ENCODE peak calls at places on chromosomes 3 and 15, in eight cellular contexts. H, E, V, J, Z, N, A and W are unnamed samples.

GRCh38 chr3:185711255-185711870 is 113.5 kb downstream of the IGF2BP2 start:
- DNase-seq in H (no peak), E (peak; percentile 59), V (no peak), J (no peak), Z (no peak), N (peak; percentile 48), A (no peak), W (no peak)

GRCh38 chr15:28911295-28911979 is 25.7 kb downstream of the APBA2 start:
- DNase-seq in H (no peak), E (no peak), V (no peak), J (no peak), Z (no peak), N (no peak), A (no peak), W (no peak)

GRCh38 chr15:98751767-98752166 is 103.4 kb downstream of the IGF1R start:
- DNase-seq in H (no peak), E (no peak), V (no peak), J (no peak), Z (no peak), N (no peak), A (no peak), W (no peak)

GRCh38 chr15:97993310-97993738 is 32.8 kb downstream of the ARRDC4 start:
- DNase-seq in H (peak; percentile 40), E (no peak), V (no peak), J (no peak), Z (no peak), N (peak; percentile 58), A (no peak), W (no peak)

GRCh38 chr15:25170113-25170731 is 215.4 kb downstream of the SNRPN start:
- DNase-seq in H (peak; percentile 7), E (no peak), V (no peak), J (no peak), Z (no peak), N (no peak), A (peak; percentile 46), W (no peak)

GRCh38 chr15:65954289-65954741 is 85.0 kb downstream of the RAB11A start:
- DNase-seq in H (no peak), E (peak; percentile 18), V (no peak), J (peak; percentile 35), Z (no peak), N (peak; percentile 24), A (no peak), W (no peak)

GRCh38 chr15:72231847-72232461 is 964 bp upstream of the PKM start:
- DNase-seq in H (peak; percentile 86), E (peak; percentile 82), V (peak; percentile 43), J (peak; percentile 83), Z (no peak), N (peak; percentile 78), A (peak; percentile 82), W (peak; percentile 39)

GRCh38 chr3:127019449-127019848 is 36.5 kb downstream of the PLXNA1 start:
- DNase-seq in H (no peak), E (peak; percentile 45), V (no peak), J (no peak), Z (no peak), N (no peak), A (no peak), W (no peak)

GRCh38 chr3:169354774-169355501 is 308.6 kb downstream of the MECOM start:
- DNase-seq in H (no peak), E (no peak), V (no peak), J (no peak), Z (no peak), N (peak; percentile 70), A (no peak), W (no peak)

GRCh38 chr15:58346361-58346760 is 85.4 kb upstream of the LIPC start:
- DNase-seq in H (no peak), E (no peak), V (no peak), J (peak; percentile 75), Z (no peak), N (no peak), A (no peak), W (no peak)

GRCh38 chr15:72176155-72176554 is 21.4 kb downstream of the GRAMD2A start:
- DNase-seq in H (no peak), E (no peak), V (no peak), J (no peak), Z (no peak), N (no peak), A (no peak), W (no peak)

GRCh38 chr15:76012021-76012551 is at the start of gene NRG4:
- DNase-seq in H (peak; percentile 54), E (peak; percentile 6), V (no peak), J (peak; percentile 71), Z (no peak), N (peak; percentile 17), A (no peak), W (no peak)

GRCh38 chr3:172223870-172224269 is 184.5 kb downstream of the FNDC3B start:
- DNase-seq in H (no peak), E (peak; percentile 24), V (no peak), J (no peak), Z (no peak), N (no peak), A (no peak), W (no peak)

GRCh38 chr3:122985539-122985938 is 42.0 kb downstream of the SEMA5B start:
- DNase-seq in H (no peak), E (no peak), V (no peak), J (no peak), Z (no peak), N (no peak), A (no peak), W (no peak)

GRCh38 chr3:171227828-171228227 is 201.3 kb upstream of the SLC2A2 start:
- DNase-seq in H (no peak), E (no peak), V (no peak), J (no peak), Z (no peak), N (no peak), A (no peak), W (no peak)

GRCh38 chr3:73365756-73366397 is 258.9 kb downstream of the PDZRN3 start:
- DNase-seq in H (peak; percentile 76), E (peak; percentile 71), V (peak; percentile 87), J (no peak), Z (no peak), N (no peak), A (peak; percentile 90), W (peak; percentile 62)

GRCh38 chr3:171685116-171685895 is 125.0 kb downstream of the PLD1 start:
- DNase-seq in H (no peak), E (peak; percentile 42), V (no peak), J (no peak), Z (no peak), N (no peak), A (no peak), W (no peak)

GRCh38 chr3:64109438-64109837 is 86.1 kb upstream of the PSMD6 start:
- DNase-seq in H (no peak), E (no peak), V (no peak), J (peak; percentile 9), Z (no peak), N (no peak), A (no peak), W (no peak)

GRCh38 chr3:151203053-151203420 is at the start of gene GPR171:
- DNase-seq in H (no peak), E (no peak), V (no peak), J (no peak), Z (no peak), N (no peak), A (no peak), W (no peak)

GRCh38 chr15:85620321-85621044 is 174.2 kb downstream of the KLHL25 start:
- DNase-seq in H (peak; percentile 41), E (peak; percentile 73), V (peak; percentile 59), J (no peak), Z (peak; percentile 32), N (peak; percentile 54), A (peak; percentile 73), W (no peak)

GRCh38 chr3:177037241-177037640 is 160.0 kb downstream of the TBL1XR1 start:
- DNase-seq in H (no peak), E (peak; percentile 17), V (no peak), J (no peak), Z (no peak), N (no peak), A (no peak), W (no peak)

GRCh38 chr3:45981321-45982038 is 14.1 kb downstream of the FYCO1 start:
- DNase-seq in H (peak; percentile 58), E (peak; percentile 76), V (no peak), J (no peak), Z (no peak), N (no peak), A (no peak), W (no peak)

GRCh38 chr3:45613781-45614180 is 19.2 kb downstream of the LIMD1 start:
- DNase-seq in H (no peak), E (no peak), V (no peak), J (no peak), Z (no peak), N (no peak), A (no peak), W (no peak)

GRCh38 chr3:128770387-128770786 is 44.4 kb downstream of the RAB7A start:
- DNase-seq in H (no peak), E (no peak), V (no peak), J (no peak), Z (peak; percentile 46), N (no peak), A (no peak), W (no peak)

GRCh38 chr3:128780438-128780837 is 54.5 kb downstream of the RAB7A start:
- DNase-seq in H (no peak), E (no peak), V (no peak), J (no peak), Z (peak; percentile 13), N (no peak), A (no peak), W (no peak)

GRCh38 chr3:128781164-128781563 is 55.2 kb downstream of the RAB7A start:
- DNase-seq in H (no peak), E (no peak), V (no peak), J (no peak), Z (no peak), N (no peak), A (no peak), W (no peak)

GRCh38 chr3:128775241-128775640 is 49.3 kb downstream of the RAB7A start:
- DNase-seq in H (no peak), E (no peak), V (no peak), J (no peak), Z (no peak), N (no peak), A (no peak), W (no peak)

GRCh38 chr3:128775906-128776542 is 50.0 kb downstream of the RAB7A start:
- DNase-seq in H (no peak), E (no peak), V (no peak), J (no peak), Z (no peak), N (no peak), A (no peak), W (no peak)
- TF ChIP-seq CTCF in H (no peak), E (no peak), V (no peak), J (no peak), Z (no peak), N (no peak), A (no peak), W (no peak)

GRCh38 chr15:88608607-88609181 is 12.4 kb upstream of the AEN start:
- DNase-seq in H (no peak), E (no peak), V (no peak), J (no peak), Z (no peak), N (no peak), A (no peak), W (no peak)
- H3K4me1 ChIP-seq in H (peaks cover 7% of the 10 kb centered on the region), E (peaks cover 4% of the 10 kb centered on the region), V (peaks cover 15% of the 10 kb centered on the region), J (peaks cover 25% of the 10 kb centered on the region), Z (peaks cover 16% of the 10 kb centered on the region), N (peaks cover 4% of the 10 kb centered on the region), A (no peaks in the 10 kb centered on the region), W (no peaks in the 10 kb centered on the region)

GRCh38 chr3:13260259-13261103 is 159.6 kb downstream of the NUP210 start:
- DNase-seq in H (peak; percentile 39), E (no peak), V (no peak), J (no peak), Z (no peak), N (no peak), A (no peak), W (no peak)
- TF ChIP-seq CTCF in H (no peak), E (no peak), V (no peak), J (no peak), Z (no peak), N (no peak), A (no peak), W (no peak)

GRCh38 chr3:101744811-101745210 is 20.4 kb downstream of the CEP97 start:
- DNase-seq in H (no peak), E (no peak), V (no peak), J (no peak), Z (no peak), N (no peak), A (no peak), W (no peak)
- H3K4me1 ChIP-seq in H (no peaks in the 10 kb centered on the region), E (no peaks in the 10 kb centered on the region), V (no peaks in the 10 kb centered on the region), J (no peaks in the 10 kb centered on the region), Z (no peaks in the 10 kb centered on the region), N (no peaks in the 10 kb centered on the region), A (no peaks in the 10 kb centered on the region), W (no peaks in the 10 kb centered on the region)